ENCODE peak calls at places on chromosomes 7 and 10, in seven cellular contexts. M is effector memory CD8-positive, alpha-beta T cell; X is NCI-H1048; B is substantia nigra; G is SHP77; N is G401; E is T-helper 17 cell. L is an unnamed sample.

GRCh38 chr7:103391150-103391549 is 43.7 kb downstream of the PSMC2 start:
- DNase-seq in G (no peak), B (no peak), M (no peak), N (no peak), E (no peak), X (no peak), L (no peak)

GRCh38 chr10:64648915-64649314 is 1127.7 kb downstream of the REEP3 start:
- DNase-seq in N (peak), B (no peak), X (no peak), E (no peak), G (no peak), M (no peak), L (no peak)

GRCh38 chr10:59290448-59290847 is 71.9 kb downstream of the FAM13C start:
- DNase-seq in B (no peak), G (no peak), X (no peak), M (no peak), E (no peak), N (no peak), L (no peak)

GRCh38 chr7:81004098-81004497 is 85.2 kb upstream of the SEMA3C start:
- DNase-seq in G (no peak), X (no peak), N (no peak), E (no peak), B (no peak), M (no peak), L (no peak)

GRCh38 chr10:116850058-116850611 is 836 bp downstream of the ENO4 start:
- DNase-seq in B (no peak), G (no peak), E (no peak), N (no peak), M (no peak), X (no peak), L (no peak)

GRCh38 chr7:80749270-80749669 is 110.8 kb downstream of the CD36 start:
- DNase-seq in E (no peak), X (no peak), N (no peak), G (no peak), B (no peak), M (no peak), L (no peak)

GRCh38 chr10:21751341-21752310 is 217.6 kb downstream of the MLLT10 start:
- DNase-seq in B (no peak), E (no peak), G (no peak), X (no peak), M (no peak), N (no peak), L (no peak)

GRCh38 chr7:94698275-94698674 is 42.3 kb upstream of the SGCE start:
- DNase-seq in E (no peak), B (no peak), X (no peak), N (no peak), M (no peak), G (no peak), L (no peak)

GRCh38 chr10:61313460-61313859 is 139.7 kb downstream of the TMEM26 start:
- DNase-seq in G (no peak), B (no peak), E (no peak), M (no peak), X (no peak), N (no peak), L (no peak)

GRCh38 chr10:71044720-71045119 is 156.4 kb upstream of the PCBD1 start:
- DNase-seq in N (no peak), X (no peak), G (no peak), B (no peak), E (no peak), M (no peak), L (no peak)

GRCh38 chr7:136072447-136072846 is 95.3 kb upstream of the MTPN start:
- DNase-seq in X (no peak), G (no peak), E (no peak), N (no peak), B (no peak), M (no peak), L (no peak)

GRCh38 chr7:2644514-2645273 is 12.9 kb downstream of the TTYH3 start:
- DNase-seq in X (no peak), G (no peak), N (no peak), E (no peak), B (no peak), M (no peak), L (no peak)

GRCh38 chr7:148722340-148723165 is 23.9 kb downstream of the CUL1 start:
- DNase-seq in M (no peak), N (peak), B (no peak), X (no peak), E (no peak), G (no peak), L (no peak)

GRCh38 chr10:69344591-69345244 is 66.4 kb downstream of the HK1 start:
- DNase-seq in M (no peak), N (no peak), B (no peak), E (no peak), X (no peak), G (no peak), L (peak)

GRCh38 chr7:100614308-100614861 is 2.0 kb downstream of the MOSPD3 start:
- DNase-seq in N (no peak), X (no peak), G (no peak), E (no peak), M (no peak), B (no peak), L (no peak)

GRCh38 chr7:81516898-81517297 is 252.9 kb downstream of the HGF start:
- DNase-seq in G (no peak), E (no peak), M (no peak), B (no peak), X (no peak), N (no peak), L (no peak)

GRCh38 chr7:130887182-130888016 is 153.4 kb upstream of the KLF14 start:
- DNase-seq in E (no peak), B (no peak), X (no peak), G (no peak), M (no peak), N (no peak), L (no peak)

GRCh38 chr7:47479821-47480575 is 101.9 kb downstream of the TNS3 start:
- DNase-seq in X (no peak), G (no peak), B (no peak), M (no peak), N (peak), E (no peak), L (no peak)

GRCh38 chr7:29033584-29033983 is 75.5 kb upstream of the TRIL start:
- DNase-seq in M (no peak), N (no peak), G (no peak), X (no peak), E (no peak), B (no peak), L (no peak)

GRCh38 chr10:130862122-130862521 is 449.4 kb downstream of the TCERG1L start:
- DNase-seq in G (no peak), X (no peak), E (no peak), N (no peak), M (no peak), B (no peak), L (no peak)

GRCh38 chr7:7553386-7553785 is 13.3 kb upstream of the MIOS start:
- DNase-seq in E (no peak), M (no peak), N (peak), G (no peak), X (no peak), B (no peak), L (no peak)

GRCh38 chr10:95284807-95285206 is 6.0 kb downstream of the PDLIM1 start:
- DNase-seq in G (no peak), B (no peak), N (no peak), X (no peak), E (no peak), M (no peak), L (no peak)

GRCh38 chr7:81159402-81159801 is 240.6 kb upstream of the SEMA3C start:
- DNase-seq in N (no peak), E (no peak), M (no peak), G (no peak), X (no peak), B (no peak), L (no peak)

GRCh38 chr10:77892021-77892739 is 34.4 kb downstream of the DLG5 start:
- DNase-seq in N (no peak), B (no peak), X (no peak), M (no peak), G (no peak), E (no peak), L (no peak)

GRCh38 chr7:154412105-154412504 is 359.9 kb downstream of the DPP6 start:
- DNase-seq in E (no peak), X (no peak), G (no peak), M (no peak), N (no peak), B (no peak), L (no peak)

GRCh38 chr10:974785-975074 is 13.5 kb upstream of the GTPBP4 start:
- DNase-seq in M (no peak), N (no peak), X (no peak), G (peak), B (no peak), E (no peak), L (no peak)

GRCh38 chr10:14750900-14751575 is 23.7 kb downstream of the FAM107B start:
- DNase-seq in X (no peak), B (no peak), G (no peak), E (no peak), M (peak), N (peak), L (no peak)

GRCh38 chr7:115356139-115356746 is 434.3 kb downstream of the MDFIC start:
- DNase-seq in B (no peak), X (no peak), N (no peak), E (no peak), M (no peak), G (peak), L (no peak)

GRCh38 chr10:18532881-18533535 is 118.4 kb downstream of the NSUN6 start:
- DNase-seq in M (no peak), G (no peak), B (no peak), X (no peak), E (no peak), N (peak), L (no peak)

GRCh38 chr7:19145429-19146201 is 394 bp upstream of the FERD3L start:
- DNase-seq in X (no peak), M (no peak), E (no peak), G (no peak), B (no peak), N (no peak), L (no peak)

GRCh38 chr10:132547421-132547861 is 9.9 kb downstream of the INPP5A start:
- DNase-seq in X (no peak), B (no peak), E (no peak), N (no peak), G (no peak), M (no peak), L (no peak)

GRCh38 chr10:67849331-67850011 is 11.5 kb upstream of the DNAJC12 start:
- DNase-seq in G (peak), B (peak), E (peak), N (peak), X (peak), M (peak), L (peak)

GRCh38 chr7:24834150-24834798 is 77.0 kb upstream of the GSDME start:
- DNase-seq in M (no peak), N (no peak), B (no peak), G (no peak), E (no peak), X (no peak), L (peak)

GRCh38 chr10:78173360-78174020 is 139.8 kb downstream of the RPS24 start:
- DNase-seq in M (no peak), E (no peak), N (no peak), X (no peak), B (no peak), G (no peak), L (no peak)

GRCh38 chr7:27235387-27236052 is 7.1 kb upstream of the EVX1 start:
- DNase-seq in M (no peak), X (no peak), G (no peak), N (no peak), B (peak), E (no peak), L (no peak)

GRCh38 chr10:125005312-125006187 is 63.6 kb downstream of the ZRANB1 start:
- DNase-seq in M (no peak), X (no peak), N (no peak), B (no peak), G (no peak), E (no peak), L (no peak)

GRCh38 chr7:28005075-28005847 is 175.3 kb downstream of the JAZF1 start:
- DNase-seq in X (no peak), B (no peak), M (no peak), G (no peak), E (no peak), N (peak), L (no peak)

GRCh38 chr10:3452683-3453388 is 280.3 kb upstream of the PITRM1 start:
- DNase-seq in G (no peak), N (no peak), M (no peak), B (no peak), E (no peak), X (no peak), L (no peak)

GRCh38 chr7:93327006-93327633 is 95.0 kb downstream of the VPS50 start:
- DNase-seq in G (no peak), B (no peak), M (no peak), E (no peak), N (no peak), X (no peak), L (no peak)

L was measured in GM10248.